ENCODE peak calls at places on chromosomes 2 and 18, in four cellular contexts. K, N, H and L are unnamed samples.

GRCh38 chr2:381181-381580 is 93.3 kb upstream of the ALKAL2 start:
- DNase-seq in K (no peak), N (no peak), H (no peak), L (no peak)

GRCh38 chr18:54506516-54507261 is 84.4 kb upstream of the DYNAP start:
- DNase-seq in K (no peak), N (no peak), H (no peak), L (no peak)

GRCh38 chr18:10049721-10050120 is 135.9 kb downstream of the VAPA start:
- DNase-seq in K (no peak), N (no peak), H (peak), L (no peak)

GRCh38 chr18:8391068-8391467 is 218.2 kb upstream of the RAB12 start:
- DNase-seq in K (peak), N (no peak), H (no peak), L (peak)

GRCh38 chr18:13879492-13879891 is 35.8 kb downstream of the MC2R start:
- DNase-seq in K (no peak), N (no peak), H (no peak), L (no peak)

GRCh38 chr18:39909706-39910105 is 2045.3 kb upstream of the PIK3C3 start:
- DNase-seq in K (peak), N (no peak), H (peak), L (no peak)

GRCh38 chr2:88483200-88483599 is 30.7 kb upstream of the FOXI3 start:
- DNase-seq in K (no peak), N (no peak), H (no peak), L (no peak)

GRCh38 chr2:57180042-57180567 is 866.5 kb upstream of the VRK2 start:
- DNase-seq in K (peak), N (peak), H (peak), L (peak)

GRCh38 chr18:36155960-36156757 is 26.5 kb downstream of the ELP2 start:
- DNase-seq in K (no peak), N (peak), H (peak), L (peak)

GRCh38 chr2:46336560-46336959 is 39.4 kb downstream of the EPAS1 start:
- DNase-seq in K (peak), N (peak), H (peak), L (peak)

GRCh38 chr18:67243799-67244587 is 272.5 kb downstream of the DSEL start:
- DNase-seq in K (peak), N (peak), H (peak), L (peak)

GRCh38 chr2:234950730-234951385 is 959 bp upstream of the SH3BP4 start:
- DNase-seq in K (peak), N (peak), H (peak), L (peak)

GRCh38 chr2:234952270-234953115 is 676 bp downstream of the SH3BP4 start:
- DNase-seq in K (no peak), N (peak), H (no peak), L (no peak)

GRCh38 chr2:234951386-234952269 is at the start of gene SH3BP4:
- DNase-seq in K (peak), N (peak), H (peak), L (peak)

GRCh38 chr2:234949762-234950434 is 1.9 kb upstream of the SH3BP4 start:
- DNase-seq in K (peak), N (peak), H (peak), L (peak)

GRCh38 chr2:234950435-234950729 is 1.4 kb upstream of the SH3BP4 start:
- DNase-seq in K (no peak), N (no peak), H (no peak), L (no peak)
- H3K4me3 ChIP-seq in K (no peak), N (peak), H (no peak), L (peak)

GRCh38 chr2:231343988-231344387 is 51.5 kb upstream of the B3GNT7 start:
- DNase-seq in K (no peak), N (no peak), H (no peak), L (no peak)

GRCh38 chr2:231348173-231348572 is 47.3 kb upstream of the B3GNT7 start:
- DNase-seq in K (no peak), N (no peak), H (no peak), L (no peak)

GRCh38 chr2:231348703-231349373 is 46.7 kb upstream of the B3GNT7 start:
- DNase-seq in K (no peak), N (no peak), H (no peak), L (no peak)

GRCh38 chr2:231344851-231345250 is 50.7 kb upstream of the B3GNT7 start:
- DNase-seq in K (no peak), N (no peak), H (no peak), L (no peak)

GRCh38 chr2:231347081-231347480 is 48.4 kb upstream of the B3GNT7 start:
- DNase-seq in K (no peak), N (no peak), H (no peak), L (no peak)
- H3K4me3 ChIP-seq in K (no peak), N (no peak), H (no peak), L (no peak)

GRCh38 chr2:72954376-72955187 is 37.3 kb downstream of the EMX1 start:
- DNase-seq in K (no peak), N (no peak), H (no peak), L (no peak)
- H3K4me3 ChIP-seq in K (no peak), N (no peak), H (no peak), L (no peak)

GRCh38 chr2:11157296-11157695 is 2.0 kb downstream of the SLC66A3 start:
- DNase-seq in K (no peak), N (no peak), H (no peak), L (no peak)
- H3K4me3 ChIP-seq in K (no peak), N (no peak), H (no peak), L (no peak)

DNA sequence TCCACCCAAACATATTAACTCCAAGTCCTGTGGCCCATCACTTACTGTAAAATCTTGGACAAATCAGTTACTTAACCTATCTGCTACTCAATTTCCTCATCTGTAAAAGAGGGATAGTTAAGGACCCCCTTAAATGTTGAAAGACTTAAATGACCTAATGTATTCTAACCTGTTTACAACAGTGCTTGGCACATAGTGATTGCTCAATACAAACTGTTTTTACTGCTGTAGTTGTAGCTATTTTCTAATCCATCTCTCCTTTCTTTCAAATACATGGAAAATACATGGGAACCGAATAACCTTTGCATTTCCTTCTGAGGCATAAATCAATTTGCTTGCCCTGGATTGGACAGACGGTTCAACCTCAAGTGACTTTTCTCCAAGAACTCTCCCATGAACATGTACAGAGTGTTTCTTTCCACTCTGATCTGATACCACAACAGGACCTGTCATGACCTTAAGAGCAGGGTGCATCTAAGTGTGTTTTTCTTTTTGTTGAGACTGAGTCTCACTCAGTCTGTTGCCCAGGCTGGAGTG is 2.7 kb downstream of the LNPK start:
- DNase-seq in K (no peak), N (no peak), H (peak), L (no peak)
- H3K4me3 ChIP-seq in K (no peak), N (no peak), H (no peak), L (no peak)

GRCh38 chr2:191611614-191612013 is 66.3 kb upstream of the NABP1 start:
- DNase-seq in K (no peak), N (no peak), H (no peak), L (no peak)
- H3K4me3 ChIP-seq in K (no peak), N (no peak), H (no peak), L (no peak)

DNA sequence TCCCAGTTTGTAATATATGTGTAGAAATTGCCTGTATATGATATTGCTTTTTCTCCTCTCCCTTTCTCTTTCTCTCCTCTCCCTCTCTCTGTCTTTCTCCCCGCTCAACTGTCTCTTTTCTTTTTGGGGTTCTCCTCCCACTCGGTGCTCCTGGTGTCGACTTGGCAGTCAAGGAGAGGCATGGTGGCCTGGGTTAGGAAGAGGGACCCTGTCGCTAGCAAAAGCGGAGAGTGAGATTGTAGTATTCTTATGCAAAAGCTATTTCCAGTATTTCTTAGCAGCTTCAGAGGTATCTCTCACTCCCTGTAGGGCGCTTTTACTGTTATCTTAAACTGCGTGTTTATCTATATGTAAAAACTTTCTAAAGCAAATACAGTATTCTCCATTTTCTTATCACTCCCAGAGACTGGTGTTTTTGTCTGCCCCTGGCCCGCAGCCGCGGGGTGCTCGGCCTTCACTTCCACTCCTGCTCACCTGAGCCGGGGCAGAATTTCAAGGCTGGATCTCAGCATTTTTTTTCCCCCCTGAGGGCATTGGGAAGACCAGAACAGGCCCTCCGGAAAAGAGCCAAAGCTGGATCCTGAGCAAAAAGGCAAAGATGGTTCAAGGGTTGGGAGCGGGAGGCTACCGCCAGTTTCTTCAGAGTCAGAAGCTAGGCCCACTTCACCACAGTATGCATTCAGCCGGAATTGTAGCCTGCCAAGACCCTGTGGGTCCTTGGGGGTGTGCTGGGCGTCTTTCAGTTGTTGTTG is 4.3 kb downstream of the SIX3 start:
- DNase-seq in K (no peak), N (no peak), H (no peak), L (no peak)
- H3K4me3 ChIP-seq in K (no peak), N (no peak), H (no peak), L (no peak)

DNA sequence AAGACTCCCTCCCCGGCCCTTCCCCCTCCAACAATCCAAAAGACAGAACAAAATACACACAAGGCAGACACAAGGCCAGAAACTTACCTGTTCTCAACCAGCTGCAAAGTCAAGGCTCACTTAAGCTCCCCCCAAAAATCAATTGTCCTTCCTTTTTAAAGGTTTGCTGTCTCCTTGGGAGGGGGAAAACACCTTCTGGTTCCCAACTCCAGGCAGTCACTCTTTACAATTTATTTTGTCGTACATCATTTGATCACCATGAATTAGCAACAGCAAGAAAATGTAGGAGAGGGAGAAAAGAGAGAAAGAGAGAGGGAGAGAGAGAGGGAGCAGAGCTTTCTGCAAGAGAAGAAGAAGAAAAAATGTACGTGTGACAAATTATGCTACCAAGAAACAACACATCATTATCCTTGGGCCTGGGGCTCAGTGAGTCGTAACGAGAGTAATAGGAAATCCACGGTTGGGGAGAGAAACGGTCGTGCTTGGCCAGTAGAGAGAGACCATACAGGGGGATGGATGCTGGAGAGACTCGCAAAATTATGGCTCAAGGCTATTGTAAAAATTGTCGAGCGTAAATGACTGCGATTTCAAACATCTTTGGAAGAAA is at the start of gene KLHL14:
- DNase-seq in K (no peak), N (no peak), H (no peak), L (no peak)
- H3K4me3 ChIP-seq in K (peak), N (no peak), H (peak), L (peak)